ENCODE peak calls at places on chromosome 5, in ten cellular contexts. K is activated naive CD8-positive, alpha-beta T cell treated with anti-CD3 and anti-CD28 coated beads, Interleukin-2, amount 50 U/mL, for 16 hours; M is HEK293T; R is GM03348; S is skeletal muscle cell; B is SK-N-MC; V is AG20443; J is ELR; O is HFF-Myc; A is NCI-H1105 treated with DMSO at 0.1 percent for 48 hours. W is an unnamed sample.

GRCh38 chr5:132751444-132751843 is 4.2 kb downstream of the CCNI2 start:
- DNase-seq in R (peak), O (no peak), A (no peak), M (no peak), S (peak), J (no peak), K (no peak), V (peak), B (peak), W (no peak)

GRCh38 chr5:95901676-95902646 is 59.7 kb downstream of the ELL2 start:
- DNase-seq in B (no peak), J (peak), S (peak), K (no peak), M (no peak), O (peak), V (no peak), A (no peak), R (no peak), W (no peak)

GRCh38 chr5:149702953-149703646 is 27.0 kb upstream of the PPARGC1B start:
- DNase-seq in B (no peak), S (no peak), M (no peak), V (no peak), A (no peak), K (no peak), R (no peak), O (no peak), J (peak), W (no peak)

GRCh38 chr5:127562252-127562651 is 44.8 kb downstream of the PRRC1 start:
- DNase-seq in A (peak), K (no peak), S (no peak), J (peak), M (peak), R (no peak), B (no peak), O (no peak), V (peak), W (no peak)

GRCh38 chr5:57221049-57221568 is 47.2 kb downstream of the GPBP1 start:
- DNase-seq in J (peak), S (no peak), B (peak), R (peak), V (peak), M (peak), A (peak), K (no peak), O (peak), W (no peak)

GRCh38 chr5:139692605-139693340 is 44.6 kb downstream of the CXXC5 start:
- DNase-seq in M (no peak), S (no peak), R (no peak), A (no peak), O (no peak), B (no peak), J (no peak), V (no peak), K (no peak), W (no peak)

GRCh38 chr5:153490124-153491085 is at the start of gene GRIA1:
- DNase-seq in J (peak), V (peak), M (no peak), K (no peak), O (no peak), B (no peak), S (no peak), A (no peak), R (peak), W (no peak)

GRCh38 chr5:141692919-141693848 is 11.2 kb upstream of the ARAP3 start:
- DNase-seq in O (no peak), V (no peak), J (peak), A (no peak), S (no peak), K (peak), M (no peak), B (no peak), R (no peak), W (no peak)

GRCh38 chr5:77560677-77561263 is 68.7 kb upstream of the WDR41 start:
- DNase-seq in K (no peak), V (peak), R (peak), S (peak), A (peak), J (peak), M (peak), O (peak), B (peak), W (no peak)

GRCh38 chr5:88678780-88679491 is 204.0 kb downstream of the MEF2C start:
- DNase-seq in K (no peak), A (no peak), R (no peak), J (no peak), O (no peak), S (no peak), M (no peak), V (no peak), B (no peak), W (no peak)

GRCh38 chr5:170522211-170523128 is 18.6 kb downstream of the KCNIP1 start:
- DNase-seq in S (peak), K (no peak), A (peak), J (peak), B (no peak), V (peak), M (no peak), O (no peak), R (peak), W (no peak)

GRCh38 chr5:149126898-149127297 is 14.4 kb upstream of the ABLIM3 start:
- DNase-seq in S (no peak), O (no peak), A (no peak), M (no peak), B (no peak), R (no peak), V (no peak), K (no peak), J (no peak), W (no peak)

GRCh38 chr5:117533792-117534191 is 959.2 kb upstream of the SEMA6A start:
- DNase-seq in B (no peak), S (no peak), J (no peak), A (no peak), K (no peak), O (no peak), V (no peak), R (no peak), M (no peak), W (no peak)

GRCh38 chr5:156893517-156893916 is 43.4 kb downstream of the PPP1R2B start:
- DNase-seq in S (no peak), R (no peak), O (no peak), J (no peak), B (no peak), A (no peak), M (no peak), K (no peak), V (no peak), W (no peak)

GRCh38 chr5:96114736-96115466 is 153.2 kb upstream of the ELL2 start:
- DNase-seq in V (no peak), O (peak), K (no peak), A (no peak), S (no peak), J (peak), B (no peak), M (no peak), R (no peak), W (no peak)

GRCh38 chr5:122701640-122702523 is 73.0 kb upstream of the SNX2 start:
- DNase-seq in M (no peak), O (no peak), R (no peak), K (no peak), J (no peak), S (no peak), A (no peak), B (no peak), V (no peak), W (peak)

GRCh38 chr5:34991486-34992238 is 56.1 kb downstream of the AGXT2 start:
- DNase-seq in V (no peak), M (no peak), S (no peak), R (no peak), B (no peak), O (no peak), A (no peak), K (no peak), J (peak), W (no peak)

GRCh38 chr5:151451626-151452520 is 4.5 kb downstream of the SLC36A1 start:
- DNase-seq in O (no peak), K (no peak), M (no peak), B (no peak), J (peak), V (peak), S (no peak), A (no peak), R (peak), W (peak)

GRCh38 chr5:72407541-72407940 is 87.4 kb downstream of the PTCD2 start:
- DNase-seq in B (no peak), A (no peak), M (no peak), V (no peak), K (no peak), S (no peak), R (no peak), O (no peak), J (peak), W (no peak)

GRCh38 chr5:29790281-29790680 is 1403.2 kb upstream of the CDH6 start:
- DNase-seq in J (no peak), V (no peak), O (no peak), K (no peak), A (no peak), S (no peak), R (no peak), M (no peak), B (no peak), W (no peak)

GRCh38 chr5:147508711-147509040 is 1.2 kb downstream of the DPYSL3 start:
- DNase-seq in A (no peak), V (no peak), S (no peak), K (no peak), R (no peak), O (no peak), J (no peak), M (no peak), B (no peak), W (no peak)

GRCh38 chr5:56330167-56330566 is 97.0 kb upstream of the ANKRD55 start:
- DNase-seq in R (no peak), V (no peak), M (no peak), B (peak), S (no peak), O (no peak), K (no peak), A (no peak), J (no peak), W (no peak)

GRCh38 chr5:35773936-35774335 is 82.8 kb upstream of the IL7R start:
- DNase-seq in S (peak), A (no peak), B (no peak), R (no peak), J (peak), V (peak), M (no peak), K (no peak), O (no peak), W (no peak)

GRCh38 chr5:143398451-143399237 is 4.8 kb downstream of the NR3C1 start:
- DNase-seq in B (no peak), K (no peak), A (no peak), R (no peak), S (no peak), M (no peak), V (no peak), O (no peak), J (no peak), W (no peak)

GRCh38 chr5:173916233-173916632 is 28.1 kb downstream of the CPEB4 start:
- DNase-seq in S (no peak), B (peak), O (no peak), R (no peak), J (no peak), V (no peak), M (no peak), K (no peak), A (no peak), W (no peak)

GRCh38 chr5:122957457-122957856 is 79.1 kb downstream of the PPIC start:
- DNase-seq in S (no peak), V (no peak), B (no peak), A (no peak), K (no peak), O (no peak), R (no peak), J (no peak), M (no peak), W (no peak)

GRCh38 chr5:120446068-120446492 is 18.0 kb upstream of the PRR16 start:
- DNase-seq in M (no peak), J (peak), O (peak), V (peak), B (no peak), A (no peak), K (no peak), R (peak), S (peak), W (no peak)